ENCODE peak calls at places on chromosomes 1 and 21, in eight cellular contexts. V is left ventricle myocardium inferior, I is BE2C, C is psoas muscle, D is colonic mucosa, F is heart right ventricle, G is upper lobe of right lung, M is fibroblast of mammary gland. J is an unnamed sample.

GRCh38 chr1:159090566-159091546 is 14.3 kb upstream of the AIM2 start:
- DNase-seq in M (peak; percentile 69), D (no peak), V (no peak), F (no peak), C (no peak), G (no peak), I (no peak), J (peak; percentile 10)

GRCh38 chr1:196148367-196148970 is 459.8 kb downstream of the KCNT2 start:
- DNase-seq in G (no peak), D (no peak), M (peak; percentile 62), V (no peak), F (no peak), C (no peak), I (no peak), J (peak; percentile 28)

GRCh38 chr1:165898837-165899236 is 71.4 kb downstream of the UCK2 start:
- DNase-seq in G (no peak), C (peak; percentile 61), V (no peak), F (peak; percentile 60), M (peak; percentile 99), I (no peak), D (no peak), J (peak; percentile 96)

GRCh38 chr1:244138399-244138798 is 87.3 kb downstream of the ZBTB18 start:
- DNase-seq in D (no peak), G (no peak), M (no peak), C (no peak), V (no peak), I (no peak), F (peak; percentile 29), J (no peak)

GRCh38 chr1:191134796-191135195 is 657.1 kb upstream of the BRINP3 start:
- DNase-seq in C (no peak), M (no peak), F (peak; percentile 14), V (no peak), G (no peak), I (no peak), D (no peak), J (no peak)

GRCh38 chr1:87528754-87529517 is 200.3 kb downstream of the LMO4 start:
- DNase-seq in I (no peak), G (no peak), F (no peak), C (no peak), D (no peak), V (no peak), M (no peak), J (no peak)

GRCh38 chr1:229027622-229028182 is 243.2 kb upstream of the RAB4A start:
- DNase-seq in G (no peak), F (no peak), C (peak; percentile 40), I (no peak), D (no peak), M (peak; percentile 82), V (no peak), J (peak; percentile 90)

GRCh38 chr1:116374340-116375164 is 1.5 kb downstream of the ATP1A1 start:
- DNase-seq in G (no peak), M (no peak), C (peak; percentile 17), I (peak; percentile 39), D (peak; percentile 65), V (no peak), F (no peak), J (peak; percentile 16)

GRCh38 chr1:28983509-28984310 is 69.3 kb downstream of the EPB41 start:
- DNase-seq in F (peak; percentile 46), V (peak; percentile 18), C (peak; percentile 31), M (no peak), I (no peak), D (no peak), G (peak; percentile 79), J (peak; percentile 17)

GRCh38 chr1:26535201-26535600 is 5.6 kb downstream of the RPS6KA1 start:
- DNase-seq in M (no peak), C (no peak), F (no peak), G (no peak), V (no peak), I (no peak), D (peak; percentile 61), J (no peak)

GRCh38 chr1:66599899-66600737 is 66.2 kb downstream of the SGIP1 start:
- DNase-seq in F (no peak), V (no peak), M (no peak), D (no peak), G (no peak), C (no peak), I (no peak), J (no peak)

GRCh38 chr1:196628838-196629237 is 20.6 kb upstream of the KCNT2 start:
- DNase-seq in V (no peak), F (no peak), I (no peak), G (no peak), D (no peak), C (no peak), M (no peak), J (no peak)

GRCh38 chr1:201134405-201134804 is 7.4 kb upstream of the ASCL5 start:
- DNase-seq in M (no peak), F (no peak), G (no peak), C (no peak), V (no peak), I (no peak), D (no peak), J (no peak)

GRCh38 chr21:29639366-29640232 is 300.2 kb downstream of the GRIK1 start:
- DNase-seq in F (no peak), M (no peak), I (no peak), C (no peak), V (no peak), D (no peak), G (no peak), J (no peak)

GRCh38 chr1:31127266-31127665 is 61.7 kb upstream of the PUM1 start:
- DNase-seq in C (no peak), G (no peak), D (no peak), I (no peak), F (no peak), M (peak; percentile 50), V (no peak), J (peak; percentile 45)

GRCh38 chr1:198359024-198359653 is 181.3 kb downstream of the ATP6V1G3 start:
- DNase-seq in V (no peak), F (no peak), M (peak; percentile 57), I (no peak), G (no peak), C (no peak), D (no peak), J (peak; percentile 45)

GRCh38 chr1:85398391-85399064 is 66.4 kb downstream of the DDAH1 start:
- DNase-seq in M (peak; percentile 82), G (no peak), F (no peak), V (no peak), D (no peak), I (no peak), C (no peak), J (peak; percentile 68)

GRCh38 chr1:243731301-243731891 is 118.6 kb downstream of the AKT3 start:
- DNase-seq in V (no peak), F (peak; percentile 55), G (no peak), C (no peak), D (no peak), M (no peak), I (no peak), J (peak; percentile 58)

GRCh38 chr1:178093958-178094751 is at the start of gene RASAL2:
- DNase-seq in I (peak; percentile 58), F (peak; percentile 68), C (peak; percentile 73), D (peak; percentile 57), V (peak; percentile 73), G (peak; percentile 87), M (peak; percentile 46), J (peak; percentile 64)

GRCh38 chr1:213649373-213649772 is 338.4 kb upstream of the PROX1 start:
- DNase-seq in D (no peak), F (no peak), I (no peak), M (no peak), C (no peak), G (no peak), V (no peak), J (no peak)

DNA sequence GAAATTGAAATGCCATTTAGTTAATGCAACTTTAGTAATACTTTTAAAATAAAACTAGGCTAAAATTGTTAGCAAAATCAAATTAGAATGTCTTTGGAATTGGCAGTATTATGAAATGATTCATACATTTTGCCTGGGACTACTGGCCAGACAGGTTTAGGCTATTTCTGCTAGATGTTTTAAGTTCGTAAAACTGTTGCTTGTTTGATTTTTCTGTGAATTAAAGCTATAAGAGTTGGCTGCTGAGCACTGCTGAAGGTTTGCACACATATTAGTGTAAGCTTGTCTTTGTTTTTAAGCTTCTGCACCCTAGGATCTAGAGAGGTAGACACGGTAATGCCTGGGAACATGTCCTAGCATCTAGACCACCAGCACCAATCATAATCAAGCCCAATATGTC is 1094.6 kb upstream of the ADGRL4 start:
- DNase-seq in D (no peak), V (no peak), G (no peak), C (no peak), M (no peak), I (no peak), F (no peak), J (no peak)
- TF ChIP-seq CTCF in D (no peak), V (no peak), G (no peak), C (no peak), M (no peak), I (no peak), F (no peak), J (no peak)

DNA sequence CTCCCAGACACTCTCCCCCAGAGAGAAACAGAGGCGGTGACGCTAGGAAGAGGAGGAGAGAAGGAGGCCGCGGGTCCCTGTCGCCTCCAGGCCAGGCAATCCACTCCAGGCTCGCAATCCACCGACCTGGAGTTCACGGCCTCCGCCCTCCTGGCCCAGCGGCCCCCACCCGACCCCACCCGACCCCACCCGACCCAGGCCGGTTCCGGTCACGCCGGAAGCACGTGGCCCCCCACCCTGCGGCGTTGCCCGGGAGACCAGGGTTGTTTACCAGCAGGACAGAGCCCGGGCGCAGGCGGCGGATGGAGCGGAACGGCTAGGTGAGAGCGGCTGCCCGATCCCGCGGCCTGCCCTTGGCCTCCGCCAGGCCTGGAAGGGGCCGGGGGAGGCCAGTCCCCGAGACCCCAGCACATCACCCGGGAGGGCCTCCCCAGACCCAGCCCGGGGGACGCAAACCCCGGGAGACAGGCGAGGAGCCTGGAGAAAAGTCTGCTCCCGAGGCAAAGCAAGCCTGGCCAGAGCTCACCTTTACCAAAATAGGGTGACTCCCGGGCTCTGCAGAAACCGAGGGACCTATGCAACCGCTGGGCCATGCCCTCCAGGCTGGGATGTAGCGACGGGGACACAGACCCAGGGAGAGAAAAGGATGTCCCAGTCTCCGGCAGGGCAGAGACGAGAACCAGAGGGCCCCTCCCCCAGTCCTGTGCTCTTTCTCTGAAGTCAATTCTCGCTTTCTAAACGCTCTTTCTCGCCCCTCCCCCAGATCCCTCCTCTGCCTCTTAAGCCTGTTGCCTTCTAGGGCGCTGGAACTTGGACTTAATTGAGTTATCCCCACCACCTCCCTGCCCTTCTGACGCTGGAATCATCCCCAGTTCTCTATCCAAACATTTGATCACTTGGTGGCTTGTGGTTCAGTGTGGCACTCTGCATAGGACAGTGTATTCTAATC is at the start of the genes PLA2G2C and UBXN10:
- DNase-seq in G (peak; percentile 82), M (no peak), V (peak; percentile 59), C (peak; percentile 55), D (peak; percentile 87), I (peak; percentile 39), F (peak; percentile 53), J (no peak)
- H3K4me3 ChIP-seq in G (peak within 1 kb of the TSS; percentile 49), M (no peak within 1 kb of the TSS), V (peak within 1 kb of the TSS; percentile 66), C (peak within 1 kb of the TSS; percentile 58), D (peak within 1 kb of the TSS; percentile 45), I (peak within 1 kb of the TSS; percentile 65), F (peak within 1 kb of the TSS; percentile 4), J (no peak within 1 kb of the TSS)

GRCh38 chr1:200006711-200007110 is 20.8 kb upstream of the NR5A2 start:
- DNase-seq in I (no peak), G (no peak), M (no peak), C (no peak), D (no peak), F (no peak), V (no peak), J (no peak)

GRCh38 chr1:200005160-200005559 is 22.4 kb upstream of the NR5A2 start:
- DNase-seq in M (peak; percentile 32), I (no peak), C (no peak), G (no peak), V (no peak), F (no peak), D (no peak), J (no peak)
- TF ChIP-seq CTCF in M (no peak), I (no peak), C (no peak), G (no peak), V (no peak), F (no peak), D (no peak), J (no peak)

GRCh38 chr1:176033474-176033873 is 173.6 kb downstream of the COP1 start:
- DNase-seq in C (no peak), I (no peak), V (no peak), D (no peak), M (peak; percentile 30), F (no peak), G (no peak), J (no peak)
- H3K4me3 ChIP-seq in C (no peak overlapping the region), I (no peak overlapping the region), V (no peak overlapping the region), D (no peak overlapping the region), M (no peak overlapping the region), F (no peak overlapping the region), G (no peak overlapping the region), J (no peak overlapping the region)

J was measured in fibroblast of villous mesenchyme.